ENCODE peak calls at places on chromosomes 1 and 21, in four cellular contexts. O is WTC11, W is A549, V is K562. F is an unnamed sample.

GRCh38 chr1:244953865-244954264 is 89.5 kb upstream of the HNRNPU start:
- DNase-seq in W (no peak), V (no peak), O (no peak), F (no peak)

GRCh38 chr1:55215194-55216021 is at the start of gene USP24:
- DNase-seq in O (peak; percentile 80), W (peak; percentile 56), V (peak; percentile 90), F (peak; percentile 63)

GRCh38 chr1:68285046-68285445 is 52.7 kb upstream of the WLS start:
- DNase-seq in V (no peak), O (no peak), W (no peak), F (no peak)

GRCh38 chr1:8165595-8166360 is 139.7 kb upstream of the ERRFI1 start:
- DNase-seq in V (no peak), O (peak; percentile 31), W (no peak), F (no peak)

GRCh38 chr1:94759188-94759587 is 61.0 kb upstream of the SLC44A3 start:
- DNase-seq in O (no peak), W (no peak), V (no peak), F (peak; percentile 86)

GRCh38 chr1:40495315-40495903 is 13.2 kb upstream of the EXO5 start:
- DNase-seq in W (no peak), V (no peak), O (no peak), F (no peak)

GRCh38 chr1:39980555-39981313 is 25.8 kb downstream of the MFSD2A start:
- DNase-seq in V (no peak), W (no peak), O (no peak), F (no peak)

GRCh38 chr1:202656951-202657646 is 53.2 kb downstream of the SYT2 start:
- DNase-seq in V (peak; percentile 63), O (peak; percentile 85), W (peak; percentile 62), F (peak; percentile 19)

GRCh38 chr1:185996211-185996610 is 262.0 kb downstream of the HMCN1 start:
- DNase-seq in O (no peak), V (no peak), W (no peak), F (no peak)

GRCh38 chr1:978069-978834 is 3.6 kb downstream of the PERM1 start:
- DNase-seq in O (no peak), W (no peak), V (peak; percentile 50), F (no peak)

GRCh38 chr1:155170806-155171205 is 2.3 kb downstream of the KRTCAP2 start:
- DNase-seq in V (no peak), O (no peak), W (no peak), F (no peak)

GRCh38 chr1:25819496-25820246 is at the start of gene MTFR1L:
- DNase-seq in O (peak; percentile 84), V (peak; percentile 99), W (peak; percentile 86), F (peak; percentile 83)
- TF ChIP-seq HMGXB4 in O (peak; percentile 85), V (no peak), W (no peak), F (peak; percentile 86)

GRCh38 chr1:212285685-212286436 is 651 bp downstream of the PPP2R5A start:
- DNase-seq in O (peak; percentile 61), V (peak; percentile 70), W (peak; percentile 41), F (no peak)

GRCh38 chr1:212288614-212289013 is 3.4 kb downstream of the PPP2R5A start:
- DNase-seq in W (no peak), V (no peak), O (no peak), F (no peak)

GRCh38 chr1:212287261-212287895 is 2.2 kb downstream of the PPP2R5A start:
- DNase-seq in V (no peak), O (no peak), W (no peak), F (no peak)

GRCh38 chr1:212284744-212285684 is at the start of gene PPP2R5A:
- DNase-seq in V (peak; percentile 99), O (peak; percentile 99), W (peak; percentile 98), F (peak; percentile 97)

GRCh38 chr1:212286437-212287131 is 1.4 kb downstream of the PPP2R5A start:
- DNase-seq in V (no peak), W (no peak), O (no peak), F (no peak)
- TF ChIP-seq HMGXB4 in V (no peak), W (no peak), O (no peak), F (no peak)

GRCh38 chr1:208192989-208193388 is 51.2 kb downstream of the PLXNA2 start:
- DNase-seq in W (no peak), V (no peak), O (no peak), F (no peak)
- TF ChIP-seq HMGXB4 in W (no peak), V (no peak), O (no peak), F (no peak)

GRCh38 chr1:21764615-21765423 is 18.1 kb downstream of the USP48 start:
- DNase-seq in V (peak; percentile 47), O (no peak), W (peak; percentile 35), F (no peak)
- TF ChIP-seq HMGXB4 in V (no peak), O (no peak), W (no peak), F (no peak)

GRCh38 chr1:201291917-201292316 is 8.6 kb downstream of the PKP1 start:
- DNase-seq in V (no peak), W (no peak), O (no peak), F (no peak)
- TF ChIP-seq HMGXB4 in V (no peak), W (no peak), O (no peak), F (no peak)

GRCh38 chr1:114558548-114558947 is 22.9 kb downstream of the BCAS2 start:
- DNase-seq in V (peak; percentile 52), W (peak; percentile 18), O (no peak), F (peak; percentile 18)
- TF ChIP-seq HMGXB4 in V (no peak), W (no peak), O (no peak), F (no peak)

DNA sequence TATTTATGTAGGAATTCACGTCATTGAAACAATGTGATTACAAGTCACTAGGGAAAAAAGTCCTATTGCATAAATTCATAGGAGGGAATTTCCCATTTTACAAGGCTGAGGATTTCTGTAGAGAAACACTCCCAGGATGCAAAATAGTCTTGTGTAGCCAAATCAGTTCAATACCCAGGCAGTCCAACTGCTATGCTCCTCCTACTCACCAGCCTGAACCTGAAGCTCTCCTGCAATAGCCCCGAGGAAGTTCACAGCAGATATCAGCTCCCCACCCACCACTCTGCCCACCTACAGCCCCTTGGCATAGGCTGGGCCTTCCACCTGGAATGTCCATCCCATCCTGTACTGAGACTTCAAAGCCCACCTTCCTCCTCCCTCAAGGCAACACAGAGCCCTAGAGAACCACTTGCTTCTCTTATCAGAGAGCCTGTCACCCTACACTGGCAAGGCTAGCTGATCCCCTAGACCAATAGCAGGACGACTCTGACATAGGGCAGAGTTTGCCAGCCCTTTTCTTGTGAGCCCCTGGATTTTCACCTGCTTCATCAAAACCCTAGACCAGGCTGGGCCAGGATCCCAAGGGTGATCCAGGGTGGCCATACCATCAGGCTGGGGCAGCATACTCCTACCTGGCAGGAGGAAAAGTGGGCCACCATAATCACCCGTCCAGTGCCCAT is 1.5 kb downstream of the LSS start:
- DNase-seq in W (no peak), O (no peak), V (no peak), F (no peak)
- TF ChIP-seq HMGXB4 in W (no peak), O (no peak), V (no peak), F (no peak)

DNA sequence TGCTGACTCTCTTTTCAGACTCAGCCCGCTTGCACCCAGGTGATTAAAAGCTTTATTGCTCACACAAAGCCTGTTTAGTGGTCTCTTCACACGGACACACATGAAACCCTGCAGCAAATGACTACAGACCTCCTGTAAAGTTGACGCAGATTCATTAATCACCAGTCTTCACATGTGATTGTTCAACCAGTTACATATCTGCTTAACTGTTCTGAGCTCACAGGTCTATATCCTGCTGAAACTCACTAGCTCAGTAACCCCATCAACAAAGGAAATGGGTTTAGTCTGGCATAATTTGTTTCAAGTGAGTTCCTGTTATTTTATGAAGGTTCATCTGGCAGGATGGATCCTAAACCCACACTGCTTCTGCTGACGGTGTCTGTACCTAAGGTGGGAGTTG is 68.4 kb upstream of the GJA8 start:
- DNase-seq in V (no peak), W (no peak), O (no peak), F (no peak)
- TF ChIP-seq HMGXB4 in V (no peak), W (no peak), O (no peak), F (no peak)